ENCODE peak calls at places on chromosomes 4 and X, in six cellular contexts. One of them, this sample, is unnamed.

GRCh38 chr4:120555058-120555457 is 367.5 kb downstream of the PRDM5 start:
- DNase-seq in right lobe of liver: no peak
- DNase-seq in neural crest cell: no peak
- DNase-seq in nephron progenitor cell: no peak
- DNase-seq in heart left ventricle: no peak
- DNase-seq in HCT116: no peak
- DNase-seq in this sample: no peak

GRCh38 chrX:150919401-150919800 is 20.9 kb upstream of the CD99L2 start:
- DNase-seq in right lobe of liver: no peak
- DNase-seq in neural crest cell: no peak
- DNase-seq in nephron progenitor cell: no peak
- DNase-seq in heart left ventricle: peak; percentile 28
- DNase-seq in HCT116: no peak
- DNase-seq in this sample: no peak

GRCh38 chrX:49101629-49101984 is 21.9 kb upstream of the WDR45 start:
- DNase-seq in right lobe of liver: no peak
- DNase-seq in neural crest cell: no peak
- DNase-seq in nephron progenitor cell: no peak
- DNase-seq in heart left ventricle: no peak
- DNase-seq in HCT116: no peak
- DNase-seq in this sample: no peak

GRCh38 chrX:69015564-69016218 is 149.6 kb downstream of the PJA1 start:
- DNase-seq in right lobe of liver: no peak
- DNase-seq in neural crest cell: no peak
- DNase-seq in nephron progenitor cell: no peak
- DNase-seq in heart left ventricle: no peak
- DNase-seq in HCT116: no peak
- DNase-seq in this sample: no peak

GRCh38 chr4:26131053-26131452 is 189.8 kb upstream of the RBPJ start:
- DNase-seq in right lobe of liver: no peak
- DNase-seq in neural crest cell: no peak
- DNase-seq in nephron progenitor cell: no peak
- DNase-seq in heart left ventricle: no peak
- DNase-seq in HCT116: no peak
- DNase-seq in this sample: no peak

GRCh38 chrX:20595928-20596550 is 329.3 kb upstream of the RPS6KA3 start:
- DNase-seq in right lobe of liver: no peak
- DNase-seq in neural crest cell: no peak
- DNase-seq in nephron progenitor cell: no peak
- DNase-seq in heart left ventricle: no peak
- DNase-seq in HCT116: no peak
- DNase-seq in this sample: no peak

GRCh38 chr4:42578187-42578586 is 78.7 kb downstream of the ATP8A1 start:
- DNase-seq in right lobe of liver: no peak
- DNase-seq in neural crest cell: no peak
- DNase-seq in nephron progenitor cell: no peak
- DNase-seq in heart left ventricle: no peak
- DNase-seq in HCT116: no peak
- DNase-seq in this sample: no peak

GRCh38 chr4:52780627-52781354 is 29.6 kb upstream of the ERVMER34-1 start:
- DNase-seq in right lobe of liver: no peak
- DNase-seq in neural crest cell: no peak
- DNase-seq in nephron progenitor cell: no peak
- DNase-seq in heart left ventricle: no peak
- DNase-seq in HCT116: peak; percentile 13
- DNase-seq in this sample: no peak

GRCh38 chr4:82733636-82734035 is 65.0 kb downstream of the SCD5 start:
- DNase-seq in right lobe of liver: no peak
- DNase-seq in neural crest cell: no peak
- DNase-seq in nephron progenitor cell: no peak
- DNase-seq in heart left ventricle: no peak
- DNase-seq in HCT116: no peak
- DNase-seq in this sample: no peak

GRCh38 chr4:106773106-106773905 is 262.8 kb downstream of the DKK2 start:
- DNase-seq in right lobe of liver: no peak
- DNase-seq in neural crest cell: no peak
- DNase-seq in nephron progenitor cell: no peak
- DNase-seq in heart left ventricle: no peak
- DNase-seq in HCT116: no peak
- DNase-seq in this sample: no peak

GRCh38 chrX:133369065-133369464 is 46.2 kb downstream of the GPC4 start:
- DNase-seq in right lobe of liver: no peak
- DNase-seq in neural crest cell: no peak
- DNase-seq in nephron progenitor cell: no peak
- DNase-seq in heart left ventricle: no peak
- DNase-seq in HCT116: no peak
- DNase-seq in this sample: no peak

GRCh38 chrX:83022020-83022419 is 486.1 kb upstream of the POU3F4 start:
- DNase-seq in right lobe of liver: no peak
- DNase-seq in neural crest cell: no peak
- DNase-seq in nephron progenitor cell: no peak
- DNase-seq in heart left ventricle: no peak
- DNase-seq in HCT116: no peak
- DNase-seq in this sample: no peak

GRCh38 chr4:38872620-38873019 is 5.0 kb downstream of the FAM114A1 start:
- DNase-seq in right lobe of liver: peak; percentile 74
- DNase-seq in neural crest cell: no peak
- DNase-seq in nephron progenitor cell: no peak
- DNase-seq in heart left ventricle: no peak
- DNase-seq in HCT116: no peak
- DNase-seq in this sample: no peak

GRCh38 chr4:78962597-78963115 is 23.4 kb upstream of the PAQR3 start:
- DNase-seq in right lobe of liver: no peak
- DNase-seq in neural crest cell: no peak
- DNase-seq in nephron progenitor cell: no peak
- DNase-seq in heart left ventricle: no peak
- DNase-seq in HCT116: no peak
- DNase-seq in this sample: no peak

GRCh38 chrX:34332336-34332735 is 200.2 kb upstream of the FAM47A start:
- DNase-seq in right lobe of liver: no peak
- DNase-seq in neural crest cell: no peak
- DNase-seq in nephron progenitor cell: no peak
- DNase-seq in heart left ventricle: no peak
- DNase-seq in HCT116: no peak
- DNase-seq in this sample: no peak

GRCh38 chr4:53706422-53707032 is 115.2 kb upstream of the LNX1 start:
- DNase-seq in right lobe of liver: no peak
- DNase-seq in neural crest cell: no peak
- DNase-seq in nephron progenitor cell: peak; percentile 12
- DNase-seq in heart left ventricle: no peak
- DNase-seq in HCT116: peak; percentile 34
- DNase-seq in this sample: peak; percentile 39

GRCh38 chr4:6695660-6696581 is 2.2 kb downstream of the S100P start:
- DNase-seq in right lobe of liver: peak; percentile 89
- DNase-seq in neural crest cell: no peak
- DNase-seq in nephron progenitor cell: no peak
- DNase-seq in heart left ventricle: no peak
- DNase-seq in HCT116: no peak
- DNase-seq in this sample: no peak

DNA sequence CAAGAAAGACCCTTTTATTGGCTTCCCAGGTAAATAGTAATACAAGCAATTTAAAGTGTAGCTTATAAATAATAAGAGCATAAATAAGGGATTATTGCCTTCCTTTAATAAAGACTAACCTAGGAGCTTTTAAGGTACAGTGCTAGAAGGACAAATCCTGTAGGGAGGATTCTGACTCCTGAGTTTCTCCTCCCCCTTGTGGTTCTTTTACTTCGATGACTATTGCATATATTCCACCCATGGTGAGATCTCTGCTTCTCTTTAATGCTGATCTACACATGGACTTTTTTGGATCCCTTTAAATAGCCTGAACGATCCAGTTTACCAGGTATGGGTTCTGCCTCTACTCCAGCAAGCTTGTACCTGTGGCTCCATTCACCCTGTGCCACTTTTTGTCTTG is 2.5 kb downstream of the GALNT7 start:
- DNase-seq in right lobe of liver: no peak
- DNase-seq in neural crest cell: no peak
- DNase-seq in nephron progenitor cell: no peak
- DNase-seq in heart left ventricle: no peak
- DNase-seq in HCT116: no peak
- DNase-seq in this sample: no peak
- TF ChIP-seq CTCF in right lobe of liver: no peak
- TF ChIP-seq CTCF in neural crest cell: peak; percentile 59
- TF ChIP-seq CTCF in nephron progenitor cell: no peak
- TF ChIP-seq CTCF in heart left ventricle: no peak
- TF ChIP-seq CTCF in HCT116: peak; percentile 29
- TF ChIP-seq CTCF in this sample: no peak

DNA sequence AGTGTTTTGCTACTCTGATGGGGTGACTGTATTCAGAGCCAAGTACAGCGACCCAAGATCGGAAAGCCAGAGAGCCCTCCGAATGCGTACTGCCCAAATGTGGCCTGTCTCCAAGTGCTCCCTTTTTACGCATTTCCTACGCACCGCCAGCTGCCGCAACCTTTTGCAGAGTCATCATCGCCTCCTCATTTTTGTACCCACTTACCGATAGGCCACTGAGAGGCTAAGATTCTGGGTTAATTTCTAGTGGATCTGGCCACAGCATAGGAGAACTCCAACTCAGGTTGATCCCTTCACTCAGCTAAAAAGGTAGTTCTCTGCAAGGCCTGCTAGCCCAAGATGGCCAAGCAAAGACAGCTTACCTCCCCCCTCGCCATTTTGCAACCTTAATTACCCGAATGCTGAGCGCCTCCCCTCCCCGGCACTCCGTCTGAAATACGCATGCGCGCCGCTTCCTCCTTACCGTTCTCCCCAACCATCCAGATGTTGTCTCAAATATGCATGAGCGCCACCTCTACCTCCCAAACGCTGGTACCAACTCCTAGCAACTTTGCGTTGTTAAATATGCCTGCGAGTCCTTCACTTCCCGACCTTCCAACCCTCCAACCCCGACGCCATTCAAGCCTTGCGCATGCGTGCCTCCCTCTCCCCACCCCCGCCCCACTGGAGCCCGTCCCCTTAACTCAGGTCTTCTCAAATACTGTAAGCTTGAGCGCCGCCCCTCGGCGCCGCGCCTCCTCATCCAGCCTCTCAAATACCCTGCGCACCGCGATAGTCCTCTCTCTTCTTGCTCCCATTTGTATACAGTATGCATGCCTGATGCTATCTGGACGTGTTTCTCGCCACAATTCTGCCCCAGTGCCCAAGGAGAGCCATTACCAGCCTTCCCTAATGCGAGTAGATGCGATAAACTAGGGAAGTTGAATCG is 11.8 kb upstream of the ZCCHC13 start:
- DNase-seq in right lobe of liver: peak; percentile 91
- DNase-seq in neural crest cell: peak; percentile 60
- DNase-seq in nephron progenitor cell: peak; percentile 81
- DNase-seq in heart left ventricle: peak; percentile 89
- DNase-seq in HCT116: peak; percentile 79
- DNase-seq in this sample: peak; percentile 77
- TF ChIP-seq CTCF in right lobe of liver: no peak
- TF ChIP-seq CTCF in neural crest cell: no peak
- TF ChIP-seq CTCF in nephron progenitor cell: no peak
- TF ChIP-seq CTCF in heart left ventricle: no peak
- TF ChIP-seq CTCF in HCT116: peak; percentile 16
- TF ChIP-seq CTCF in this sample: peak; percentile 24

DNA sequence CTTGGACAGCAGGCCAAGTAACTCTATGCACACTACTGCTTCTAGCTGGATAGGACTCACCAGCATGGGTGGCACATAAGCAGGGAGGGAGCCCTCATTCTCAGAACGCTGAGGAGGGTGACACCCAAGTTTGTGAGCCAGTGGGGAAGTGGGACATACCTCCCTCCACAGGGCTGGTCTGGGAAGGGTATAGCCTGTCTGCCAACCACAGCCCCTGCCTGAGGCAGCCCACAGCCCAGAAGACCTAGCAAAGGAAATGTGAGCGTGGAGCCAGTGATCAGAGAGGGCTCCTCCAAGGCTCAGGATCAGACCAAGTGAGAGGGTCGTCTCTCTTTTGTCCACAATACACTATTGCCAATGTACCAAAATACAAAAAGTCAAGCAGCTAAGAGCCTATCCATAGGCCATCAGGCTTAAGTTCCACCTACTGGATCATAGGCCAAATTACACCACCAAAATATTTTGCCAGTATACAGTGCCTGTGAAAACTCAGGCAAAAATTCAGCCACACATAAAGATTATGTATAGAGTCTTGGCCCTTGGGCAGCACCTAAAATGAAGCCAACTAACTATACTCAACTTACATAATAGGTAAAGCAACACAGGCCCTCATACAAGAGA is 1203.1 kb downstream of the PCDH18 start:
- DNase-seq in right lobe of liver: no peak
- DNase-seq in neural crest cell: no peak
- DNase-seq in nephron progenitor cell: no peak
- DNase-seq in heart left ventricle: peak; percentile 20
- DNase-seq in HCT116: no peak
- DNase-seq in this sample: no peak
- TF ChIP-seq CTCF in right lobe of liver: no peak
- TF ChIP-seq CTCF in neural crest cell: peak; percentile 33
- TF ChIP-seq CTCF in nephron progenitor cell: peak; percentile 25
- TF ChIP-seq CTCF in heart left ventricle: no peak
- TF ChIP-seq CTCF in HCT116: peak; percentile 60
- TF ChIP-seq CTCF in this sample: no peak

DNA sequence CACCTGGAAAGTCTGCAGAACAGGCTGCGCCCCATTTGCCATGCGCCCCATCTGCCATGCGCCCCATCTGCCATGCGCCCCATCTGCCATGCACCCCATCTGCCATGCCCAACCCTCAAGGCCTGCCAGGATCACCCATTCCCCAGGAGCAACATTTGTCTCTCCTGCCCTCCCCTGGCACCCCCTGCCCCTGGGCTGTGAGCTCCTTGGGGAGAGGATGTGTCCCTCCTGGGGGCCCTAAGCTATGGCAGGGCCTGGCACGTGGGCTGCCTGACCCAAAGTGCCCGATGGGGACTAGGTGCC is 82.6 kb downstream of the FAM53A start:
- DNase-seq in right lobe of liver: peak; percentile 21
- DNase-seq in neural crest cell: no peak
- DNase-seq in nephron progenitor cell: no peak
- DNase-seq in heart left ventricle: peak; percentile 15
- DNase-seq in HCT116: no peak
- DNase-seq in this sample: no peak
- TF ChIP-seq CTCF in right lobe of liver: no peak
- TF ChIP-seq CTCF in neural crest cell: no peak
- TF ChIP-seq CTCF in nephron progenitor cell: no peak
- TF ChIP-seq CTCF in heart left ventricle: no peak
- TF ChIP-seq CTCF in HCT116: no peak
- TF ChIP-seq CTCF in this sample: no peak

DNA sequence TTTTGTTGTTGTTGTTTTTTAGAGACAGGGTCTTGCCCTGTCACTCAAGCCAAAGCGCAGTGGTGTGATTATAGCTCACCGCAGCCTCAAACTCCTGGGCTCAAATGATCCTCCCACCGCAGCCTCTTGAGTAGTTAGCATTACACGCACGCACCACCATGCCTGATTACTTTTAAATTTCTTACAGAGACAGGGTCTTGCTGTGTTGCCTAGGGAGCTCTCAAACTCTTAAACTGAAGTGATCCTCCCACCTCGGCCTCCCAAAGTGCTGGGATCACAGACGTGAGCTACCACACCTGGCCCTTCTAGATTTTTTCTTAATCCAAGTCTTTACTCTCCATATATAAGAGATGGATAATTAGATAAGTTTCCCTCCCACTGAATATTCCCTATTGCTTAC is 29.2 kb downstream of the FNIP2 start:
- DNase-seq in right lobe of liver: no peak
- DNase-seq in neural crest cell: no peak
- DNase-seq in nephron progenitor cell: no peak
- DNase-seq in heart left ventricle: no peak
- DNase-seq in HCT116: no peak
- DNase-seq in this sample: no peak
- TF ChIP-seq CTCF in right lobe of liver: no peak
- TF ChIP-seq CTCF in neural crest cell: no peak
- TF ChIP-seq CTCF in nephron progenitor cell: no peak
- TF ChIP-seq CTCF in heart left ventricle: no peak
- TF ChIP-seq CTCF in HCT116: no peak
- TF ChIP-seq CTCF in this sample: no peak

This sample was measured in GM20000.